ENCODE peak calls at places on chromosomes 13 and 19, in nine cellular contexts. One of them, this sample, is unnamed.

GRCh38 chr19:45847661-45848060 is 15.3 kb downstream of the SYMPK start:
- DNase-seq in ascending aorta: no peak
- DNase-seq in BJ: no peak
- DNase-seq in stimulated activated CD4-positive, alpha-beta T cell treated with anti-CD3 and anti-CD28 coated beads, Interleukin-15, amount 100 ng/mL, for 24 hours: no peak
- DNase-seq in activated CD4-positive, CD25-positive, alpha-beta regulatory T cell treated with anti-CD3 and anti-CD28 coated beads, Interleukin-2, amount 50 U/mL, for 16 hours: no peak
- DNase-seq in amniotic stem cell: no peak
- DNase-seq in renal cortical epithelial cell: no peak
- DNase-seq in adrenal gland: no peak
- DNase-seq in posterior vena cava: peak
- DNase-seq in this sample: no peak

GRCh38 chr19:35143818-35144217 is 763 bp downstream of the FXYD7 start:
- DNase-seq in ascending aorta: no peak
- DNase-seq in BJ: no peak
- DNase-seq in stimulated activated CD4-positive, alpha-beta T cell treated with anti-CD3 and anti-CD28 coated beads, Interleukin-15, amount 100 ng/mL, for 24 hours: no peak
- DNase-seq in activated CD4-positive, CD25-positive, alpha-beta regulatory T cell treated with anti-CD3 and anti-CD28 coated beads, Interleukin-2, amount 50 U/mL, for 16 hours: no peak
- DNase-seq in amniotic stem cell: no peak
- DNase-seq in renal cortical epithelial cell: no peak
- DNase-seq in adrenal gland: no peak
- DNase-seq in posterior vena cava: no peak
- DNase-seq in this sample: no peak

GRCh38 chr19:44552324-44552723 is 22.8 kb upstream of the CEACAM20 start:
- DNase-seq in ascending aorta: no peak
- DNase-seq in BJ: no peak
- DNase-seq in stimulated activated CD4-positive, alpha-beta T cell treated with anti-CD3 and anti-CD28 coated beads, Interleukin-15, amount 100 ng/mL, for 24 hours: peak
- DNase-seq in activated CD4-positive, CD25-positive, alpha-beta regulatory T cell treated with anti-CD3 and anti-CD28 coated beads, Interleukin-2, amount 50 U/mL, for 16 hours: no peak
- DNase-seq in amniotic stem cell: no peak
- DNase-seq in renal cortical epithelial cell: peak
- DNase-seq in adrenal gland: peak
- DNase-seq in posterior vena cava: no peak
- DNase-seq in this sample: no peak

GRCh38 chr19:38508507-38508906 is 75.0 kb downstream of the RYR1 start:
- DNase-seq in ascending aorta: no peak
- DNase-seq in BJ: no peak
- DNase-seq in stimulated activated CD4-positive, alpha-beta T cell treated with anti-CD3 and anti-CD28 coated beads, Interleukin-15, amount 100 ng/mL, for 24 hours: no peak
- DNase-seq in activated CD4-positive, CD25-positive, alpha-beta regulatory T cell treated with anti-CD3 and anti-CD28 coated beads, Interleukin-2, amount 50 U/mL, for 16 hours: no peak
- DNase-seq in amniotic stem cell: no peak
- DNase-seq in renal cortical epithelial cell: no peak
- DNase-seq in adrenal gland: no peak
- DNase-seq in posterior vena cava: no peak
- DNase-seq in this sample: no peak

GRCh38 chr19:13366529-13367143 is 139.6 kb downstream of the CACNA1A start:
- DNase-seq in ascending aorta: no peak
- DNase-seq in BJ: no peak
- DNase-seq in stimulated activated CD4-positive, alpha-beta T cell treated with anti-CD3 and anti-CD28 coated beads, Interleukin-15, amount 100 ng/mL, for 24 hours: no peak
- DNase-seq in activated CD4-positive, CD25-positive, alpha-beta regulatory T cell treated with anti-CD3 and anti-CD28 coated beads, Interleukin-2, amount 50 U/mL, for 16 hours: no peak
- DNase-seq in amniotic stem cell: no peak
- DNase-seq in renal cortical epithelial cell: peak
- DNase-seq in adrenal gland: no peak
- DNase-seq in posterior vena cava: no peak
- DNase-seq in this sample: no peak

GRCh38 chr13:50127017-50127725 is 111.9 kb downstream of the KCNRG start:
- DNase-seq in ascending aorta: no peak
- DNase-seq in BJ: no peak
- DNase-seq in stimulated activated CD4-positive, alpha-beta T cell treated with anti-CD3 and anti-CD28 coated beads, Interleukin-15, amount 100 ng/mL, for 24 hours: peak
- DNase-seq in activated CD4-positive, CD25-positive, alpha-beta regulatory T cell treated with anti-CD3 and anti-CD28 coated beads, Interleukin-2, amount 50 U/mL, for 16 hours: peak
- DNase-seq in amniotic stem cell: no peak
- DNase-seq in renal cortical epithelial cell: no peak
- DNase-seq in adrenal gland: peak
- DNase-seq in posterior vena cava: peak
- DNase-seq in this sample: no peak

GRCh38 chr13:113977976-113978375 is 4.1 kb upstream of the C13orf46 start:
- DNase-seq in ascending aorta: no peak
- DNase-seq in BJ: no peak
- DNase-seq in stimulated activated CD4-positive, alpha-beta T cell treated with anti-CD3 and anti-CD28 coated beads, Interleukin-15, amount 100 ng/mL, for 24 hours: no peak
- DNase-seq in activated CD4-positive, CD25-positive, alpha-beta regulatory T cell treated with anti-CD3 and anti-CD28 coated beads, Interleukin-2, amount 50 U/mL, for 16 hours: no peak
- DNase-seq in amniotic stem cell: no peak
- DNase-seq in renal cortical epithelial cell: no peak
- DNase-seq in adrenal gland: no peak
- DNase-seq in posterior vena cava: no peak
- DNase-seq in this sample: no peak

GRCh38 chr19:34220472-34221063 is 33.8 kb upstream of the GARRE1 start:
- DNase-seq in ascending aorta: no peak
- DNase-seq in BJ: no peak
- DNase-seq in stimulated activated CD4-positive, alpha-beta T cell treated with anti-CD3 and anti-CD28 coated beads, Interleukin-15, amount 100 ng/mL, for 24 hours: peak
- DNase-seq in activated CD4-positive, CD25-positive, alpha-beta regulatory T cell treated with anti-CD3 and anti-CD28 coated beads, Interleukin-2, amount 50 U/mL, for 16 hours: peak
- DNase-seq in amniotic stem cell: no peak
- DNase-seq in renal cortical epithelial cell: peak
- DNase-seq in adrenal gland: peak
- DNase-seq in posterior vena cava: no peak
- DNase-seq in this sample: no peak

GRCh38 chr13:47178090-47178950 is 281.5 kb upstream of the HTR2A start:
- DNase-seq in ascending aorta: no peak
- DNase-seq in BJ: no peak
- DNase-seq in stimulated activated CD4-positive, alpha-beta T cell treated with anti-CD3 and anti-CD28 coated beads, Interleukin-15, amount 100 ng/mL, for 24 hours: no peak
- DNase-seq in activated CD4-positive, CD25-positive, alpha-beta regulatory T cell treated with anti-CD3 and anti-CD28 coated beads, Interleukin-2, amount 50 U/mL, for 16 hours: no peak
- DNase-seq in amniotic stem cell: no peak
- DNase-seq in renal cortical epithelial cell: no peak
- DNase-seq in adrenal gland: no peak
- DNase-seq in posterior vena cava: no peak
- DNase-seq in this sample: no peak

This sample was measured in cortex of kidney.